ENCODE peak calls at places on chromosomes 5 and 9, in seven cellular contexts. R, J, K, Q, I, S and M are unnamed samples.
A peak's percentile ranks its signal among the peaks of the same experiment; 100 is the strongest.

GRCh38 chr9:110278080-110278707 is 21.9 kb upstream of the TXN start:
- DNase-seq in R (peak; percentile 32), J (no peak), K (peak; percentile 15), Q (no peak), I (no peak), S (no peak), M (no peak)

GRCh38 chr5:43967165-43967564 is 364.2 kb downstream of the NNT start:
- DNase-seq in R (no peak), J (no peak), K (no peak), Q (no peak), I (no peak), S (no peak), M (no peak)

GRCh38 chr5:53069626-53070025 is 39.9 kb downstream of the MOCS2 start:
- DNase-seq in R (peak; percentile 95), J (peak; percentile 17), K (peak; percentile 83), Q (peak; percentile 84), I (no peak), S (no peak), M (no peak)

GRCh38 chr9:33024126-33024965 is 727 bp upstream of the DNAJA1 start:
- DNase-seq in R (peak; percentile 55), J (no peak), K (peak; percentile 22), Q (peak; percentile 11), I (peak; percentile 75), S (no peak), M (peak; percentile 67)

GRCh38 chr5:141883948-141884318 is 5.7 kb upstream of the PCDH1 start:
- DNase-seq in R (no peak), J (no peak), K (no peak), Q (no peak), I (no peak), S (no peak), M (peak; percentile 18)

GRCh38 chr5:132136906-132137305 is 63.3 kb downstream of the CSF2 start:
- DNase-seq in R (peak; percentile 85), J (peak; percentile 37), K (peak; percentile 88), Q (no peak), I (no peak), S (no peak), M (peak; percentile 65)

GRCh38 chr5:43421450-43422133 is 9.4 kb upstream of the CCL28 start:
- DNase-seq in R (no peak), J (no peak), K (no peak), Q (no peak), I (no peak), S (no peak), M (no peak)

GRCh38 chr9:34744295-34745221 is 34.6 kb upstream of the CCL21 start:
- DNase-seq in R (peak; percentile 13), J (no peak), K (peak; percentile 58), Q (no peak), I (no peak), S (no peak), M (peak; percentile 90)

GRCh38 chr9:135604437-135605237 is 34.7 kb downstream of the GLT6D1 start:
- DNase-seq in R (no peak), J (no peak), K (no peak), Q (no peak), I (no peak), S (no peak), M (peak; percentile 60)

GRCh38 chr9:109923371-109923770 is 143.4 kb downstream of the PALM2AKAP2 start:
- DNase-seq in R (no peak), J (no peak), K (no peak), Q (no peak), I (no peak), S (no peak), M (no peak)